ENCODE peak calls at places on chromosomes 6 and 20, in nine cellular contexts. C is heart right ventricle; B is psoas muscle; G is cardiac fibroblast; X is ELR; Y is stimulated activated naive CD4-positive, alpha-beta T cell; L is stimulated activated CD8-positive, alpha-beta memory T cell treated with anti-CD3 and anti-CD28 coated beads, Interleukin-7, amount 100 ng/mL, for 1 hour; V is stimulated activated CD4-positive, alpha-beta T cell treated with anti-CD3 and anti-CD28 coated beads, Interleukin-15, amount 100 ng/mL, for 1 hour; T is activated T-helper 9 cell treated with anti-CD3 and anti-CD28 coated beads, Interleukin-2, amount 50 U/mL, for 16 hours. O is an unnamed sample.

GRCh38 chr6:98292812-98293211 is 541.6 kb upstream of the POU3F2 start:
- DNase-seq in C (no peak), B (no peak), G (no peak), X (no peak), Y (no peak), L (no peak), V (no peak), T (no peak), O (no peak)

GRCh38 chr6:52305948-52306767 is 21.6 kb upstream of the MCM3 start:
- DNase-seq in C (no peak), B (no peak), G (no peak), X (no peak), Y (no peak), L (no peak), V (no peak), T (no peak), O (no peak)

GRCh38 chr20:40144581-40144980 is 544.5 kb downstream of the MAFB start:
- DNase-seq in C (no peak), B (no peak), G (no peak), X (no peak), Y (no peak), L (no peak), V (no peak), T (no peak), O (no peak)

GRCh38 chr6:90948540-90948939 is 361.7 kb upstream of the MAP3K7 start:
- DNase-seq in C (no peak), B (no peak), G (no peak), X (no peak), Y (no peak), L (no peak), V (no peak), T (no peak), O (no peak)

GRCh38 chr6:39056191-39056590 is 7.6 kb downstream of the GLP1R start:
- DNase-seq in C (no peak), B (no peak), G (no peak), X (no peak), Y (no peak), L (no peak), V (no peak), T (no peak), O (no peak)

GRCh38 chr6:30483677-30484279 is 5.5 kb upstream of the HLA-E start:
- DNase-seq in C (no peak), B (no peak), G (peak; percentile 85), X (peak; percentile 78), Y (no peak), L (no peak), V (no peak), T (no peak), O (no peak)

GRCh38 chr6:136011475-136011874 is 160.0 kb downstream of the PDE7B start:
- DNase-seq in C (no peak), B (no peak), G (peak; percentile 71), X (peak; percentile 25), Y (no peak), L (no peak), V (no peak), T (no peak), O (no peak)

GRCh38 chr20:60630609-60631008 is 621.5 kb upstream of the CDH4 start:
- DNase-seq in C (no peak), B (no peak), G (no peak), X (no peak), Y (no peak), L (no peak), V (no peak), T (no peak), O (no peak)

GRCh38 chr6:169172435-169172834 is 81.2 kb downstream of the THBS2 start:
- DNase-seq in C (no peak), B (peak; percentile 57), G (peak; percentile 90), X (peak; percentile 97), Y (no peak), L (no peak), V (no peak), T (no peak), O (no peak)

GRCh38 chr6:127053032-127053908 is 65.2 kb upstream of the RSPO3 start:
- DNase-seq in C (no peak), B (no peak), G (peak; percentile 10), X (peak; percentile 68), Y (no peak), L (no peak), V (no peak), T (no peak), O (no peak)

GRCh38 chr20:51542894-51543788 is 622 bp upstream of the NFATC2 start:
- DNase-seq in C (no peak), B (no peak), G (no peak), X (no peak), Y (no peak), L (no peak), V (no peak), T (no peak), O (no peak)

GRCh38 chr20:44832724-44833123 is 22.4 kb upstream of the RIMS4 start:
- DNase-seq in C (no peak), B (no peak), G (peak; percentile 36), X (peak; percentile 15), Y (no peak), L (no peak), V (no peak), T (no peak), O (no peak)